ENCODE peak calls at places on chromosomes 6 and 20, in ten cellular contexts. J is mucosa of descending colon; A is H1; S is sigmoid colon; M is small intestine; H is HCT116; T is transverse colon; V is neuronal stem cell; X is CD4-positive, CD25-positive, alpha-beta regulatory T cell; F is heart left ventricle. W is an unnamed sample. For H3K4me1, the result is how much of the 10 kb centered on the place peaks cover.

GRCh38 chr20:55255016-55255415 is 750.3 kb downstream of the CBLN4 start:
- DNase-seq in H (no peak), J (no peak), F (no peak), S (no peak), V (no peak), M (no peak), X (no peak), T (no peak), A (no peak), W (no peak)

GRCh38 chr6:163415176-163415619 is 680 bp downstream of the QKI start:
- DNase-seq in X (peak), T (no peak), F (peak), H (no peak), A (no peak), S (peak), M (no peak), J (peak), V (peak), W (no peak)

GRCh38 chr6:151285121-151285520 is 45.4 kb downstream of the AKAP12 start:
- DNase-seq in M (no peak), V (no peak), J (no peak), S (no peak), A (no peak), F (no peak), T (no peak), X (no peak), H (no peak), W (no peak)

GRCh38 chr6:4892785-4893485 is 110.9 kb downstream of the RPP40 start:
- DNase-seq in H (no peak), X (no peak), T (no peak), S (no peak), J (no peak), F (no peak), M (no peak), A (no peak), V (no peak), W (no peak)

GRCh38 chr6:120108061-120108795 is 758.7 kb upstream of the MAN1A1 start:
- DNase-seq in A (no peak), V (no peak), X (no peak), H (no peak), M (no peak), F (no peak), J (no peak), S (no peak), T (no peak), W (no peak)

GRCh38 chr6:143807103-143807425 is 36.1 kb upstream of the LTV1 start:
- DNase-seq in H (no peak), T (no peak), X (no peak), S (no peak), J (no peak), A (no peak), M (no peak), F (no peak), V (no peak), W (no peak)

GRCh38 chr20:24534282-24534681 is 64.9 kb downstream of the SYNDIG1 start:
- DNase-seq in A (no peak), S (no peak), V (no peak), F (no peak), J (no peak), T (no peak), H (no peak), X (no peak), M (no peak), W (no peak)

GRCh38 chr6:20811112-20811746 is 277.0 kb downstream of the CDKAL1 start:
- DNase-seq in X (no peak), S (no peak), M (peak), V (peak), T (no peak), H (peak), A (no peak), J (no peak), F (no peak), W (no peak)

GRCh38 chr20:15031546-15032351 is 694.3 kb upstream of the FLRT3 start:
- DNase-seq in F (no peak), A (no peak), J (no peak), T (no peak), X (no peak), H (no peak), S (no peak), V (no peak), M (no peak), W (no peak)

GRCh38 chr6:43239054-43239453 is 4.2 kb upstream of the TTBK1 start:
- DNase-seq in X (no peak), T (no peak), J (no peak), M (no peak), F (no peak), S (no peak), V (no peak), A (no peak), H (no peak), W (no peak)

GRCh38 chr6:87436435-87436834 is 28.7 kb downstream of the CFAP206 start:
- DNase-seq in X (peak), J (no peak), V (peak), M (peak), F (no peak), T (peak), A (peak), S (no peak), H (peak), W (peak)

GRCh38 chr20:6590891-6591679 is 176.4 kb upstream of the BMP2 start:
- DNase-seq in M (no peak), J (no peak), X (no peak), F (no peak), V (no peak), S (no peak), A (no peak), H (no peak), T (peak), W (no peak)

GRCh38 chr6:49744259-49744658 is at the start of gene CRISP3:
- DNase-seq in V (no peak), A (no peak), J (no peak), F (no peak), H (no peak), M (no peak), X (peak), S (no peak), T (no peak), W (no peak)

GRCh38 chr20:54176610-54177009 is 2.8 kb upstream of the CYP24A1 start:
- DNase-seq in V (no peak), X (no peak), T (no peak), F (no peak), H (no peak), J (no peak), A (no peak), S (no peak), M (no peak), W (no peak)

GRCh38 chr6:107416179-107416578 is 43.2 kb downstream of the PDSS2 start:
- DNase-seq in V (no peak), S (no peak), H (no peak), T (no peak), J (no peak), M (no peak), F (no peak), X (no peak), A (no peak), W (no peak)

GRCh38 chr20:58514321-58515239 is 619 bp downstream of the APCDD1L start:
- DNase-seq in M (no peak), A (peak), V (peak), S (peak), F (no peak), H (no peak), X (no peak), T (no peak), J (no peak), W (no peak)

GRCh38 chr20:382291-383115 is 1.9 kb downstream of the TRIB3 start:
- DNase-seq in A (no peak), H (no peak), X (peak), S (no peak), V (no peak), T (no peak), M (no peak), F (no peak), J (peak), W (no peak)

GRCh38 chr6:167898673-167899311 is 72.1 kb downstream of the AFDN start:
- DNase-seq in J (no peak), X (peak), A (no peak), T (no peak), F (no peak), H (no peak), S (no peak), M (peak), V (no peak), W (no peak)

GRCh38 chr6:80348263-80348662 is 241.8 kb downstream of the BCKDHB start:
- DNase-seq in T (no peak), V (no peak), A (no peak), F (no peak), J (no peak), H (no peak), S (no peak), X (no peak), M (no peak), W (no peak)

GRCh38 chr6:142827356-142827755 is 117.6 kb downstream of the HIVEP2 start:
- DNase-seq in M (peak), A (no peak), H (no peak), T (peak), X (no peak), F (no peak), V (no peak), S (no peak), J (peak), W (no peak)

GRCh38 chr6:141105481-141105880 is 1027.2 kb upstream of the GJE1 start:
- DNase-seq in H (no peak), T (no peak), V (peak), M (no peak), S (no peak), J (no peak), A (no peak), F (no peak), X (no peak), W (no peak)

GRCh38 chr6:45684476-45684875 is 306.7 kb upstream of the SUPT3H start:
- DNase-seq in M (no peak), T (no peak), J (no peak), H (no peak), S (no peak), A (no peak), V (no peak), X (no peak), F (no peak), W (no peak)

GRCh38 chr6:25022140-25022553 is 86.4 kb upstream of the RIPOR2 start:
- DNase-seq in X (no peak), A (no peak), J (no peak), V (no peak), H (no peak), S (no peak), M (no peak), T (no peak), F (no peak), W (no peak)

GRCh38 chr6:124298682-124299081 is 495.0 kb downstream of the NKAIN2 start:
- DNase-seq in J (no peak), F (no peak), A (no peak), M (no peak), T (no peak), S (no peak), H (no peak), V (no peak), X (no peak), W (no peak)

GRCh38 chr20:10793741-10794140 is 119.9 kb upstream of the JAG1 start:
- DNase-seq in X (no peak), F (no peak), V (no peak), H (no peak), T (no peak), S (no peak), M (no peak), A (peak), J (no peak), W (no peak)

GRCh38 chr6:154445417-154445816 is 65.1 kb downstream of the CNKSR3 start:
- DNase-seq in F (no peak), X (no peak), V (no peak), T (no peak), M (no peak), S (no peak), A (no peak), H (no peak), J (no peak), W (no peak)

GRCh38 chr6:157822221-157823000 is 635 bp upstream of the SNX9 start:
- DNase-seq in T (peak), J (peak), M (no peak), F (peak), S (no peak), V (no peak), X (no peak), A (peak), H (no peak), W (no peak)

GRCh38 chr6:164640946-164641345 is 668.5 kb downstream of the C6orf118 start:
- DNase-seq in V (no peak), S (no peak), J (no peak), X (no peak), M (no peak), A (no peak), H (no peak), F (no peak), T (no peak), W (no peak)

GRCh38 chr6:37204014-37204751 is 34.2 kb downstream of the PIM1 start:
- DNase-seq in S (no peak), A (no peak), T (peak), J (no peak), V (no peak), X (no peak), H (no peak), F (no peak), M (peak), W (no peak)

GRCh38 chr6:13988049-13988738 is 63.4 kb downstream of the RNF182 start:
- DNase-seq in V (no peak), X (no peak), M (no peak), H (no peak), J (no peak), F (no peak), S (no peak), A (no peak), T (no peak), W (no peak)

GRCh38 chr6:4973972-4974885 is 29.6 kb downstream of the RPP40 start:
- DNase-seq in A (peak), M (no peak), J (no peak), X (no peak), T (no peak), H (no peak), S (peak), F (no peak), V (peak), W (no peak)

GRCh38 chr6:81476881-81477280 is 275.6 kb downstream of the TENT5A start:
- DNase-seq in T (no peak), V (no peak), J (no peak), X (no peak), F (no peak), H (no peak), S (no peak), A (no peak), M (no peak), W (no peak)

GRCh38 chr20:49572857-49573256 is 4.9 kb upstream of the PTGIS start:
- DNase-seq in A (no peak), F (no peak), S (peak), X (peak), J (no peak), T (no peak), V (no peak), H (no peak), M (no peak), W (no peak)

GRCh38 chr20:24160563-24161355 is 172.2 kb upstream of the GGTLC1 start:
- DNase-seq in A (peak), F (no peak), S (no peak), V (peak), T (peak), J (no peak), X (peak), M (peak), H (no peak), W (no peak)

GRCh38 chr6:152299336-152299735 is 337.8 kb downstream of the SYNE1 start:
- DNase-seq in H (no peak), T (no peak), F (no peak), M (no peak), X (no peak), J (no peak), V (no peak), A (no peak), S (no peak), W (no peak)

GRCh38 chr20:32562495-32562911 is 22.6 kb downstream of the NOL4L start:
- DNase-seq in J (no peak), H (no peak), A (peak), F (no peak), V (no peak), M (no peak), S (no peak), T (no peak), X (no peak), W (no peak)

GRCh38 chr6:107491059-107491609 is 1.2 kb downstream of the SOBP start:
- DNase-seq in M (no peak), A (peak), F (peak), T (peak), H (no peak), V (peak), S (peak), J (peak), X (no peak), W (no peak)

GRCh38 chr6:148906386-148906785 is 159.6 kb downstream of the UST start:
- DNase-seq in H (no peak), F (no peak), M (no peak), V (no peak), T (no peak), A (no peak), J (no peak), X (no peak), S (no peak), W (no peak)

GRCh38 chr6:148905901-148906300 is 159.1 kb downstream of the UST start:
- DNase-seq in J (no peak), H (no peak), X (no peak), M (no peak), V (no peak), T (no peak), A (no peak), F (no peak), S (no peak), W (no peak)

GRCh38 chr6:148907573-148907972 is 160.7 kb downstream of the UST start:
- DNase-seq in J (no peak), F (no peak), S (no peak), V (no peak), X (no peak), T (no peak), M (no peak), H (no peak), A (no peak), W (no peak)

DNA sequence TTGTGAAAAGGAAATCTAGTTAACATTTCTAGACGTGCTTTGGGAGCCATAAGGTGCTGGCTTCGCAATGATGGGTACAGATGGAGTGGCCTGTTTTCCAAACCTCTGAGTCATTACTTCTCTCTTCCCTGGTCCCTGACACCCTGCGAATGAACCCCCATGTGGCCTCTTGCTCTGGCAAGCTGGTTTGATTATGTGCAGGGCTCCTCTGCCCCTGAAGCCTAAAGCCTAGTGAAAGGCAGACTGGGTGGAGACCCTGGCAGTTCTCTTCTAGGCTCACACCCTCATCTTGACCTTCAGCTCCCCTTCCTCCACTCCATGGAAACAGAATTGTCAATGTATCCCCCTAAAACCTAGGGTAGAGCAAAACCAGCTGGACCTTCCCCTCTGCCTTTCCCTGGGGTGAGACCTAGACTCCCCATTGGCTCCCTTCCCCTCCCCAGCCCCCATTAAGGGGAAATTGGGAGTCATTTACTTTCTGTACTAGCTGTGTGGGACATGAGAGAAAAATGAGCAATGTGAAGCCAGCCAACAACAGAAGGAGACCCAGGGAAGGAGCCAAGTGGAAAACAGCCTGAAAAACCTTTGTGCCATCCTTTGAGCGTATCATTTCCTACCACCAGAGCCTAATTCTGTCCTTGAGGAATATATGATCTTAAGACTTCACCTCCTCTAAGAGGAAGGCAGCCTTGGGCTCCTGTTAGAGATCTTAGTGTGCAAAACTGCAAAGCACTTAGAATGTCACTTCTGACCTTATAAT is 158.5 kb downstream of the UST start:
- DNase-seq in M (no peak), V (no peak), H (no peak), J (no peak), S (no peak), X (no peak), T (no peak), F (no peak), A (no peak), W (no peak)
- H3K4me1 ChIP-seq in M (under half), V (under half), H (under half), J (under half), S (under half), X (under half), T (under half), F (under half), A (under half), W (under half)

DNA sequence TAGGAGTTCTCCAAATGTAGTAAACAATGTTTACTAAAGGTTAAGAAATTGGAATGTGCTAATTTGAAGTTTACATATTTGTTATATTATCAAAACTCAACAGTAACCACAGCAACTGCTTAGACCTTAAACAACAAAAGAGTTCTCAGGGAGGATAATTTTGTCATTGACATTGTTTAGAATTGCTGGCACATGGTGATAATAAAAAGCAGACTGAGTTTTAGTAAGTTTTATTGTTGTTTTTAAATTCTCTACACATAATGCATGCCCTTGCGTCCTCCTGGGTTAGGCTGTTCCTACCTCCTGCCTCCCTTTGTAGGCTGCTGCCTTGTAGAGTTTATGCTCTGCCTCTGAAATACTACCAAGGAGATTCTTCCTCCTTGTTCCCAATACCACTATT is 28.7 kb downstream of the LAMA4 start:
- DNase-seq in J (no peak), S (no peak), H (no peak), A (no peak), M (no peak), T (no peak), X (no peak), V (no peak), F (no peak), W (no peak)
- H3K4me1 ChIP-seq in J (under half), S (half or more), H (under half), A (under half), M (under half), T (under half), X (under half), V (under half), F (under half), W (under half)

DNA sequence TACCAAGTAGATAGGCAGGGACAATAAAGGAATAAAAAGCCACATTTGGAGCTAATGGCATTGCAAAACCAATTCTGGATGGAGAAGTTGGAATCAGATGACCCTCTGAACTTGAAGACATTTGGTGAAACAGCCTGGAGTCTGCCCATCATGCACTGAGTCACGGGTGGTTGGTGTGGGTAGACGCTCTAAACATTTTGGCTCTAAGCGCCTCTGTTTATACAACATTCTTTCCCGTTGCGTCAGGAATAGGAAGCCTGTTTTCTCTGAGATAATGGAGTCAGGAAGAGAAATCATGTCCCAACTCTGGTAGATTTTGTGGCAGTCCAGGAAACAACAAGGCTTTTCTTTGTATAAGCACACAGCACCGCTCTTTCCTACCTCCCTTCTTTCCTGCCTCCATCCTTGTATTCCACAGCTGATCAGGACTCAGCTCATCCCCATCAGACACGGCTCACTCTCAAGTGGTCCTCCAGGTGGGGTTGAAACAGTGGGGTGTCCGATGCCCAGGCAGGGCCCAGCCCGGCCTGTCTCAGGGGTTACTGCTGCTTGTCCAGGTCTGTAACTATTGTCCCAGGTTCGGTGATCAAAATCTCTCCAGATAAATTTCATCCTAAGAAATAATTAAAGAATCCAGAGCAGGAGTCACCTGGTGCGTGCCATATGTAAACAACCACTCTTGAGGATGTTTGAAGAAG is 12.1 kb upstream of the RAMACL start:
- DNase-seq in F (no peak), V (no peak), J (no peak), M (peak), H (no peak), T (no peak), S (peak), A (no peak), X (no peak), W (no peak)
- H3K4me1 ChIP-seq in F (under half), V (under half), J (under half), M (under half), H (under half), T (under half), S (under half), A (under half), X (under half), W (under half)

GRCh38 chr20:1654994-1655393 is 2.6 kb downstream of the SIRPG start:
- DNase-seq in T (no peak), M (peak), S (no peak), J (no peak), A (no peak), X (peak), F (no peak), V (no peak), H (no peak), W (no peak)

GRCh38 chr20:1651268-1651667 is 6.3 kb downstream of the SIRPG start:
- DNase-seq in V (no peak), A (no peak), J (no peak), M (no peak), T (no peak), F (no peak), H (no peak), X (no peak), S (no peak), W (no peak)

GRCh38 chr20:1652104-1652503 is 5.5 kb downstream of the SIRPG start:
- DNase-seq in X (no peak), T (no peak), M (no peak), A (peak), S (no peak), F (no peak), J (no peak), V (no peak), H (no peak), W (no peak)

GRCh38 chr20:1656844-1657243 is 735 bp downstream of the SIRPG start:
- DNase-seq in J (no peak), V (no peak), H (no peak), M (no peak), S (no peak), T (no peak), A (no peak), X (peak), F (no peak), W (no peak)

GRCh38 chr20:1652960-1653359 is 4.6 kb downstream of the SIRPG start:
- DNase-seq in H (no peak), X (peak), J (no peak), S (no peak), V (no peak), F (no peak), M (no peak), T (no peak), A (peak), W (no peak)
- H3K4me1 ChIP-seq in H (under half), X (half or more), J (under half), S (under half), V (under half), F (under half), M (under half), T (under half), A (under half), W (under half)